ENCODE peak calls at places on chromosomes 6 and 20, in seven cellular contexts. One of them, this sample, is unnamed.
A peak's percentile ranks its signal among the peaks of the same experiment; 100 is the strongest.

GRCh38 chr20:18985551-18985950 is 172.0 kb downstream of the SCP2D1 start:
- DNase-seq in HepG2: no peak
- DNase-seq in GM12892: no peak
- DNase-seq in suprapubic skin: no peak
- DNase-seq in esophagus muscularis mucosa: no peak
- DNase-seq in stomach: no peak
- DNase-seq in prostate gland: no peak
- DNase-seq in this sample: no peak

GRCh38 chr6:105259912-105260889 is 80.4 kb upstream of the POPDC3 start:
- DNase-seq in HepG2: no peak
- DNase-seq in GM12892: no peak
- DNase-seq in suprapubic skin: no peak
- DNase-seq in esophagus muscularis mucosa: peak; percentile 79
- DNase-seq in stomach: no peak
- DNase-seq in prostate gland: no peak
- DNase-seq in this sample: no peak

GRCh38 chr6:38213275-38213674 is 393.7 kb downstream of the ZFAND3 start:
- DNase-seq in HepG2: no peak
- DNase-seq in GM12892: no peak
- DNase-seq in suprapubic skin: no peak
- DNase-seq in esophagus muscularis mucosa: no peak
- DNase-seq in stomach: no peak
- DNase-seq in prostate gland: no peak
- DNase-seq in this sample: no peak

GRCh38 chr20:45934587-45935415 is at the start of gene PCIF1:
- DNase-seq in HepG2: peak; percentile 98
- DNase-seq in GM12892: peak; percentile 98
- DNase-seq in suprapubic skin: peak; percentile 98
- DNase-seq in esophagus muscularis mucosa: peak; percentile 100
- DNase-seq in stomach: peak; percentile 99
- DNase-seq in prostate gland: peak; percentile 98
- DNase-seq in this sample: peak; percentile 97

GRCh38 chr20:10217517-10218410 is 866 bp upstream of the SNAP25 start:
- DNase-seq in HepG2: no peak
- DNase-seq in GM12892: no peak
- DNase-seq in suprapubic skin: no peak
- DNase-seq in esophagus muscularis mucosa: no peak
- DNase-seq in stomach: no peak
- DNase-seq in prostate gland: peak; percentile 44
- DNase-seq in this sample: no peak

GRCh38 chr6:11298651-11299420 is 66.4 kb upstream of the NEDD9 start:
- DNase-seq in HepG2: peak; percentile 98
- DNase-seq in GM12892: no peak
- DNase-seq in suprapubic skin: no peak
- DNase-seq in esophagus muscularis mucosa: no peak
- DNase-seq in stomach: peak; percentile 49
- DNase-seq in prostate gland: peak; percentile 46
- DNase-seq in this sample: no peak

GRCh38 chr6:82773061-82773717 is 292.5 kb downstream of the UBE3D start:
- DNase-seq in HepG2: no peak
- DNase-seq in GM12892: no peak
- DNase-seq in suprapubic skin: no peak
- DNase-seq in esophagus muscularis mucosa: no peak
- DNase-seq in stomach: no peak
- DNase-seq in prostate gland: no peak
- DNase-seq in this sample: no peak

GRCh38 chr20:46562373-46563169 is 12.1 kb upstream of the OCSTAMP start:
- DNase-seq in HepG2: peak; percentile 87
- DNase-seq in GM12892: peak; percentile 52
- DNase-seq in suprapubic skin: peak; percentile 85
- DNase-seq in esophagus muscularis mucosa: peak; percentile 95
- DNase-seq in stomach: peak; percentile 76
- DNase-seq in prostate gland: peak; percentile 65
- DNase-seq in this sample: peak; percentile 49

GRCh38 chr6:167127785-167128531 is 5.1 kb downstream of the CCR6 start:
- DNase-seq in HepG2: no peak
- DNase-seq in GM12892: no peak
- DNase-seq in suprapubic skin: no peak
- DNase-seq in esophagus muscularis mucosa: no peak
- DNase-seq in stomach: no peak
- DNase-seq in prostate gland: no peak
- DNase-seq in this sample: no peak

GRCh38 chr20:8401491-8401890 is 269.4 kb downstream of the PLCB1 start:
- DNase-seq in HepG2: no peak
- DNase-seq in GM12892: no peak
- DNase-seq in suprapubic skin: no peak
- DNase-seq in esophagus muscularis mucosa: no peak
- DNase-seq in stomach: no peak
- DNase-seq in prostate gland: no peak
- DNase-seq in this sample: no peak

GRCh38 chr6:137715589-137716045 is 151.4 kb upstream of the TNFAIP3 start:
- DNase-seq in HepG2: no peak
- DNase-seq in GM12892: no peak
- DNase-seq in suprapubic skin: no peak
- DNase-seq in esophagus muscularis mucosa: no peak
- DNase-seq in stomach: no peak
- DNase-seq in prostate gland: no peak
- DNase-seq in this sample: no peak

GRCh38 chr6:139801571-139802321 is 427.3 kb upstream of the CITED2 start:
- DNase-seq in HepG2: no peak
- DNase-seq in GM12892: no peak
- DNase-seq in suprapubic skin: no peak
- DNase-seq in esophagus muscularis mucosa: no peak
- DNase-seq in stomach: no peak
- DNase-seq in prostate gland: no peak
- DNase-seq in this sample: no peak

GRCh38 chr20:46375771-46376170 is 30.6 kb downstream of the ELMO2 start:
- DNase-seq in HepG2: no peak
- DNase-seq in GM12892: no peak
- DNase-seq in suprapubic skin: no peak
- DNase-seq in esophagus muscularis mucosa: no peak
- DNase-seq in stomach: no peak
- DNase-seq in prostate gland: no peak
- DNase-seq in this sample: no peak

GRCh38 chr6:88480822-88481221 is 314.7 kb upstream of the CNR1 start:
- DNase-seq in HepG2: no peak
- DNase-seq in GM12892: no peak
- DNase-seq in suprapubic skin: no peak
- DNase-seq in esophagus muscularis mucosa: no peak
- DNase-seq in stomach: no peak
- DNase-seq in prostate gland: no peak
- DNase-seq in this sample: no peak

GRCh38 chr6:170290306-170291128 is at the start of gene DLL1:
- DNase-seq in HepG2: no peak
- DNase-seq in GM12892: no peak
- DNase-seq in suprapubic skin: no peak
- DNase-seq in esophagus muscularis mucosa: no peak
- DNase-seq in stomach: peak; percentile 57
- DNase-seq in prostate gland: peak; percentile 48
- DNase-seq in this sample: no peak

GRCh38 chr20:61285691-61286090 is 33.6 kb downstream of the CDH4 start:
- DNase-seq in HepG2: no peak
- DNase-seq in GM12892: no peak
- DNase-seq in suprapubic skin: no peak
- DNase-seq in esophagus muscularis mucosa: no peak
- DNase-seq in stomach: no peak
- DNase-seq in prostate gland: no peak
- DNase-seq in this sample: no peak

GRCh38 chr20:62280303-62280702 is 22.5 kb upstream of the ADRM1 start:
- DNase-seq in HepG2: no peak
- DNase-seq in GM12892: no peak
- DNase-seq in suprapubic skin: no peak
- DNase-seq in esophagus muscularis mucosa: no peak
- DNase-seq in stomach: no peak
- DNase-seq in prostate gland: no peak
- DNase-seq in this sample: no peak

GRCh38 chr6:1479095-1479494 is 89.7 kb downstream of the FOXF2 start:
- DNase-seq in HepG2: no peak
- DNase-seq in GM12892: no peak
- DNase-seq in suprapubic skin: no peak
- DNase-seq in esophagus muscularis mucosa: no peak
- DNase-seq in stomach: no peak
- DNase-seq in prostate gland: no peak
- DNase-seq in this sample: no peak

GRCh38 chr6:38604700-38605099 is 35.0 kb downstream of the BTBD9 start:
- DNase-seq in HepG2: peak; percentile 6
- DNase-seq in GM12892: no peak
- DNase-seq in suprapubic skin: no peak
- DNase-seq in esophagus muscularis mucosa: no peak
- DNase-seq in stomach: no peak
- DNase-seq in prostate gland: no peak
- DNase-seq in this sample: no peak

GRCh38 chr6:68658338-68658737 is 23.3 kb downstream of the ADGRB3 start:
- DNase-seq in HepG2: no peak
- DNase-seq in GM12892: no peak
- DNase-seq in suprapubic skin: no peak
- DNase-seq in esophagus muscularis mucosa: no peak
- DNase-seq in stomach: no peak
- DNase-seq in prostate gland: no peak
- DNase-seq in this sample: no peak

GRCh38 chr6:1606533-1607235 is 3.0 kb upstream of the FOXC1 start:
- DNase-seq in HepG2: no peak
- DNase-seq in GM12892: no peak
- DNase-seq in suprapubic skin: no peak
- DNase-seq in esophagus muscularis mucosa: no peak
- DNase-seq in stomach: no peak
- DNase-seq in prostate gland: no peak
- DNase-seq in this sample: no peak

GRCh38 chr6:118495639-118496296 is 52.3 kb upstream of the PLN start:
- DNase-seq in HepG2: peak; percentile 35
- DNase-seq in GM12892: no peak
- DNase-seq in suprapubic skin: no peak
- DNase-seq in esophagus muscularis mucosa: no peak
- DNase-seq in stomach: no peak
- DNase-seq in prostate gland: no peak
- DNase-seq in this sample: no peak
- TF ChIP-seq POLR2AphosphoS5 in HepG2: no peak
- TF ChIP-seq POLR2AphosphoS5 in GM12892: no peak
- TF ChIP-seq POLR2AphosphoS5 in suprapubic skin: no peak
- TF ChIP-seq POLR2AphosphoS5 in esophagus muscularis mucosa: no peak
- TF ChIP-seq POLR2AphosphoS5 in stomach: no peak
- TF ChIP-seq POLR2AphosphoS5 in prostate gland: no peak
- TF ChIP-seq POLR2AphosphoS5 in this sample: no peak

DNA sequence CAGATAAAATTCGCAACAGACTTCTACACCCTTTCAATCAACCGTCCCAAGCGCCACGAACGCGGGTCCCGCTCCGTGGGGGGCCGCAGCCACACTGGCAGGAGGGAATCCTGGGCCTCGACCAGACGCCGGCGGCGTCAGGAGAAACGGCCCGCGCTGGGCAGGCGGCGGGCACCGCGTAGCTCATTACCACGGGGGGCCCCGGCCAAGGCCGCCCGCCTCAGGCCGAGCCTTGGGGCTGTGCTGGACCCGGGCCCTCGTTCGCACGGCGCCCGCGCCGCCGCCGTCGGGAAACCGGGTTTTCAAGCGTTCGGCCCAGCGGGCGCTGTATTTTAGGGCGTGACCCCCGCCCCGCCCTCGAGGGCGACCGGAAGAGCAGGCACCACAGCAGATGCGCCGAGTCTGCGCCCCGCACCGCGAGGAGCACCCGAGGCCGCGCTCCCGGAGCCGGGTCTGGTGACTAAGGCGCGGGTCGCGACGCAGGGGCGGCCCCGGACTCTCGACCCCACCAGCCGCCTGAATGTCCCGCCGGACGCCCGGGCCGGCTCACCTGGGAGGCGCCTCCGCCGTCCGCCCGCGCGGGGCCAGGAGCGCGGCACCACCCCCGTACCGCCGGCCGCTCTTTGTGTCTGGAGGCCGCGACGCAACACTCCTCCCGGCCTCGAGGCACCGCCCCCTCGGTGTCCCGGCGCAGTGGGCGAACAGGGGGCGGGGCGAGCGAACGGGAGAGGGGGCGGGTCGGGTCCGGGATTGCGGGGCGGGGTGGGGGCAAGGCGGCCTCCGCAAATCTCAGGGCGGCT is at the start of gene NINL:
- DNase-seq in HepG2: peak; percentile 82
- DNase-seq in GM12892: peak; percentile 32
- DNase-seq in suprapubic skin: peak; percentile 73
- DNase-seq in esophagus muscularis mucosa: no peak
- DNase-seq in stomach: peak; percentile 63
- DNase-seq in prostate gland: peak; percentile 49
- DNase-seq in this sample: peak; percentile 55
- TF ChIP-seq POLR2A in HepG2: peak; percentile 96
- TF ChIP-seq POLR2A in GM12892: no peak
- TF ChIP-seq POLR2A in suprapubic skin: no peak
- TF ChIP-seq POLR2A in esophagus muscularis mucosa: no peak
- TF ChIP-seq POLR2A in stomach: no peak
- TF ChIP-seq POLR2A in prostate gland: peak; percentile 60
- TF ChIP-seq POLR2A in this sample: no peak

DNA sequence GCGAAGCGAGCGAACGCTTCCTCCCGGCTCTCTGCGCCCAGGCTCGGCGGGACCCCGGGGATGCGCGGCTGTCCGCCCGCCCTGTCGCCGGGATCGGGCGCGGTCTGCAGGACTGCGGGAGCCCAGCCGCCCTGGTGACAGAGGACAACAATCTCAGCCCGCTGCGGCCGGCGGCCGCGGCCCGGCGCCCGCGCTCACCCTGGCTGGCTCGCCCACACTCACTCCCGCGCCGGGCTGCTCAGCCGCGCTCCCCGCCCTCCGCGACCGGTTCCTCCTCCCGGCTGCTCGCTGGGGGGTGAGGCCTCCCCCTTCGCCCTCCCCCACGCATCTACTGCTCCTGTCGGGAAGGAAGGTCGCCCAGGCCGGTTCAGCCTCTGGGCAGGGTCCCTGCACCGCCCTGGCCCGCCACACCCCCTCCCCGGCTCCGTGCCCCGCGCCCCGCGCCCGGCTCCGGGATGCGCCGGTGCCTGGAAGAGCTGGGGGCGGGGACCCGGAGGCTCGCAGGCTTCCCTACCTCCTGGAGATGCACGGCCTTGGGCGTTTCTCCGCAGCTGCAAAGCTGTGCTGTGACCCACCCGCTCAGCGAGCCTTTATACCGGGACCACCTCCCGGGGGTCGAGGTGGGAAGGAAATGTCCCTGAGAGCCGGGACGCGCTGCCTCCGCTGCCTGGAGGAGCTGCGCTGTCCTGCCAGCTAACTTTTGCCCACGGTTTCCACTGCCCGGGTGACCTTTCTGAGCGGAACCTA is at the start of gene SYNE1:
- DNase-seq in HepG2: no peak
- DNase-seq in GM12892: peak; percentile 29
- DNase-seq in suprapubic skin: peak; percentile 71
- DNase-seq in esophagus muscularis mucosa: no peak
- DNase-seq in stomach: peak; percentile 57
- DNase-seq in prostate gland: peak; percentile 8
- DNase-seq in this sample: no peak
- TF ChIP-seq POLR2AphosphoS5 in HepG2: no peak
- TF ChIP-seq POLR2AphosphoS5 in GM12892: no peak
- TF ChIP-seq POLR2AphosphoS5 in suprapubic skin: no peak
- TF ChIP-seq POLR2AphosphoS5 in esophagus muscularis mucosa: peak; percentile 40
- TF ChIP-seq POLR2AphosphoS5 in stomach: no peak
- TF ChIP-seq POLR2AphosphoS5 in prostate gland: no peak
- TF ChIP-seq POLR2AphosphoS5 in this sample: no peak

DNA sequence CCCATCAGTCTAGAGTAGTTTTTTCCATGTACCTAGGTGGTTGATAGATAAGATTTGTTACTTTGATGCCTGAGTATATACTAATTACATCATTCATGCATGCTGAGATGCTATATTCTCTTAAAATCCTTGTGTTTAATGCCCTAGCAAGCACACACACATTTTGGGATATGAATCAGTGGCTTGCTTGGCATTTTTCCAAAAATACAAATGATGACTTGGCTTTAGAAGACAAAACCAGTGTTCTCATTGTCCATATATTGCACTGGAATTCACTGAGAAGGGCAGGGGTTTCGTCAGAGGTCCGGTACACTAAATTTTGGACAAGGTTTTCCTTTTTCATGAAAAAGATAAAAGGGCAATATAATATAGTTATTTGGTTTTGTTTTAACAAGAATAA is 24.9 kb downstream of the GTPBP2 start:
- DNase-seq in HepG2: no peak
- DNase-seq in GM12892: no peak
- DNase-seq in suprapubic skin: no peak
- DNase-seq in esophagus muscularis mucosa: no peak
- DNase-seq in stomach: no peak
- DNase-seq in prostate gland: no peak
- DNase-seq in this sample: no peak
- TF ChIP-seq POLR2A in HepG2: no peak
- TF ChIP-seq POLR2A in GM12892: no peak
- TF ChIP-seq POLR2A in suprapubic skin: no peak
- TF ChIP-seq POLR2A in esophagus muscularis mucosa: no peak
- TF ChIP-seq POLR2A in stomach: no peak
- TF ChIP-seq POLR2A in prostate gland: no peak
- TF ChIP-seq POLR2A in this sample: no peak

This sample was measured in GM12891.